ENCODE peak calls at places on chromosomes 7 and 10, in six cellular contexts. K is HepG2, Z is HCT116, J is H1, P is SK-N-SH, R is K562. F is an unnamed sample.

GRCh38 chr10:26555719-26556368 is 117.7 kb downstream of the APBB1IP start:
- DNase-seq in K (peak), Z (no peak), J (no peak), P (no peak), R (no peak), F (peak)

GRCh38 chr10:99523251-99523773 is 9.4 kb upstream of the NKX2-3 start:
- DNase-seq in K (no peak), Z (no peak), J (no peak), P (peak), R (no peak), F (no peak)

GRCh38 chr10:101438881-101439391 is 85.0 kb downstream of the BTRC start:
- DNase-seq in K (no peak), Z (no peak), J (no peak), P (no peak), R (no peak), F (peak)

GRCh38 chr7:52555805-52556204 is 479.6 kb upstream of the POM121L12 start:
- DNase-seq in K (no peak), Z (no peak), J (no peak), P (no peak), R (no peak), F (no peak)

GRCh38 chr7:56287429-56288138 is 171.4 kb upstream of the NUPR2 start:
- DNase-seq in K (no peak), Z (no peak), J (no peak), P (peak), R (no peak), F (peak)

GRCh38 chr7:121366852-121367431 is 29.2 kb downstream of the FAM3C start:
- DNase-seq in K (peak), Z (no peak), J (no peak), P (peak), R (peak), F (peak)

GRCh38 chr7:80087768-80088170 is 46.9 kb upstream of the GNAI1 start:
- DNase-seq in K (no peak), Z (no peak), J (no peak), P (no peak), R (no peak), F (peak)

GRCh38 chr7:80721880-80722595 is 83.6 kb downstream of the CD36 start:
- DNase-seq in K (no peak), Z (peak), J (no peak), P (no peak), R (no peak), F (no peak)

GRCh38 chr10:32987172-32987571 is 29.1 kb upstream of the ITGB1 start:
- DNase-seq in K (no peak), Z (no peak), J (no peak), P (no peak), R (no peak), F (no peak)

GRCh38 chr7:150890853-150891584 is 38.7 kb downstream of the AOC1 start:
- DNase-seq in K (no peak), Z (no peak), J (no peak), P (no peak), R (no peak), F (no peak)

GRCh38 chr7:151631968-151632749 is 112.5 kb upstream of the RHEB start:
- DNase-seq in K (peak), Z (no peak), J (peak), P (peak), R (peak), F (peak)

GRCh38 chr7:5495581-5496375 is 72.1 kb upstream of the TNRC18 start:
- DNase-seq in K (no peak), Z (no peak), J (no peak), P (no peak), R (no peak), F (peak)

GRCh38 chr7:542935-543789 is 23.5 kb upstream of the PDGFA start:
- DNase-seq in K (peak), Z (no peak), J (no peak), P (no peak), R (peak), F (no peak)

GRCh38 chr7:80018941-80019808 is 115.5 kb upstream of the GNAI1 start:
- DNase-seq in K (peak), Z (peak), J (peak), P (peak), R (peak), F (peak)

GRCh38 chr7:81013036-81013435 is 94.2 kb upstream of the SEMA3C start:
- DNase-seq in K (no peak), Z (peak), J (no peak), P (no peak), R (no peak), F (no peak)

GRCh38 chr7:64997927-64998391 is 7.1 kb upstream of the ZNF117 start:
- DNase-seq in K (no peak), Z (no peak), J (no peak), P (no peak), R (no peak), F (no peak)

GRCh38 chr7:30652132-30652531 is 30.1 kb downstream of the CRHR2 start:
- DNase-seq in K (no peak), Z (no peak), J (no peak), P (no peak), R (no peak), F (no peak)

GRCh38 chr10:91378061-91378460 is 32.1 kb upstream of the HECTD2 start:
- DNase-seq in K (no peak), Z (no peak), J (no peak), P (peak), R (no peak), F (no peak)

GRCh38 chr10:75875740-75876139 is 444.3 kb downstream of the LRMDA start:
- DNase-seq in K (no peak), Z (no peak), J (no peak), P (no peak), R (no peak), F (no peak)

GRCh38 chr7:106062521-106062931 is 49.6 kb downstream of the SYPL1 start:
- DNase-seq in K (no peak), Z (no peak), J (no peak), P (no peak), R (no peak), F (no peak)

GRCh38 chr7:107638594-107638993 is 22.0 kb upstream of the SLC26A4 start:
- DNase-seq in K (no peak), Z (no peak), J (no peak), P (no peak), R (no peak), F (no peak)

GRCh38 chr10:69652857-69653199 is 22.8 kb downstream of the FAM241B start:
- DNase-seq in K (no peak), Z (no peak), J (no peak), P (no peak), R (no peak), F (no peak)

GRCh38 chr10:69649771-69650550 is 19.9 kb downstream of the FAM241B start:
- DNase-seq in K (no peak), Z (no peak), J (no peak), P (no peak), R (no peak), F (no peak)

GRCh38 chr10:69651362-69651761 is 21.3 kb downstream of the FAM241B start:
- DNase-seq in K (no peak), Z (no peak), J (no peak), P (no peak), R (no peak), F (no peak)

GRCh38 chr10:69652111-69652856 is 22.2 kb downstream of the FAM241B start:
- DNase-seq in K (no peak), Z (no peak), J (no peak), P (no peak), R (no peak), F (no peak)

GRCh38 chr10:69650589-69651261 is 20.7 kb downstream of the FAM241B start:
- DNase-seq in K (no peak), Z (no peak), J (no peak), P (no peak), R (no peak), F (no peak)
- TF ChIP-seq JUND in K (no peak), Z (no peak), J (no peak), P (no peak), R (no peak), F (no peak)

DNA sequence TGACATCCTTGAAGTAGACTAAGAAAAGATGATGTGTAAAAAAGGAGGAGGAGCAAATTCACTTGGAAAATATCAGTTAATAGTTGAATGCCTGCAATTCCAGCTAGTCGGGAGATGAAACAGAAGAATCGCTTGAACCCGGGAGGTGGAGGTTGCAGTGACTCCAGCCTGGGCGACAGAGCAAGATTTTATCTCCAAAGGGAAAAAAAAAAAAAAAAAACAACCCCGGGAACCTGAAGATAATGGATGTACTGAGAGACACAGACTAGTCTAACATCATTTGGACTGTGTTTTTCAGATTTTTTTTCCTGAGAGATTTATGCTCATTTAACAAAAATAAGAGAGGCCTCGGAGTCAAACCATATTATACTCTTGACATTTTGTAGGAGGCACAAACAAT is 959.3 kb downstream of the PCDH15 start:
- DNase-seq in K (no peak), Z (no peak), J (no peak), P (no peak), R (no peak), F (no peak)
- TF ChIP-seq JUND in K (no peak), Z (no peak), J (no peak), P (no peak), R (no peak), F (no peak)

DNA sequence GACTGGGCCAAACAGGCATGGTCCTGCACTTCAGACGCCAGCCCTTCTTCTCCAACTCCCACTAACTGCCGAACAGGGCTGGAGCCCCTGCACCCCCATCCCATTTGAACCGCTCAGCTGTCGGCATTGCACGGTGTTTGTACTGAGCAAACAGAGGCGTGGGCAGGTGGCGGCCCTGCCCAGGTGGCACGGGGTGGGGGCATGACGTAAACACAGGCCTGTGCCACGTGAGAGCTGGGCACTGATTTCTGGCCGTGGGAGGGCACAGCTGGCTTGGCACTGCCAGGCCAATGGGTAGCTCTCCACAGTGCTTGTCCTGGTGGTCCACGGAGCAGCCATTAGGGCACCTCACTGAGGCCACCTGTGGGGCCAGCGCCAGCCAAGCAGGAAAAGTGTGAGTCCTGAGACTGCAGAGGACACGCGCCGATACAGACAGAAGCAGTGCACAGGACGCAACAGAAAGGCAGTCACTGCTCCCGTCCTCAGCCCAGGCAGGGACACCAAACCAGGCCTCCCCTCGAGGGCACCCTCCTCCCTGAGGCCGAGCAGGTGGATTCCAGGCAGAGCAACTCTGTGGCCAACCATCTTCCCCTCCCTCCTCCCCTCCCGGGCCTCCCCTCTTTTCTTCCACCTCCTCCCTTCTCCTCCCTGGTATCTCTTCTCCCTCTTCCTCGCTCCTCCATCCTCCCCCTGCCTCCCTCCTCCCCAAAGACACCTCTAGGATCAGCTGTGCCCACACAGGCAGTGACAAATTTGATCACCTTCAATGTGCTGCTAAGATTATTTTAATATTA is 258.7 kb downstream of the ELFN1 start:
- DNase-seq in K (no peak), Z (no peak), J (no peak), P (no peak), R (no peak), F (no peak)
- TF ChIP-seq JUND in K (no peak), Z (no peak), J (no peak), P (no peak), R (no peak), F (no peak)

DNA sequence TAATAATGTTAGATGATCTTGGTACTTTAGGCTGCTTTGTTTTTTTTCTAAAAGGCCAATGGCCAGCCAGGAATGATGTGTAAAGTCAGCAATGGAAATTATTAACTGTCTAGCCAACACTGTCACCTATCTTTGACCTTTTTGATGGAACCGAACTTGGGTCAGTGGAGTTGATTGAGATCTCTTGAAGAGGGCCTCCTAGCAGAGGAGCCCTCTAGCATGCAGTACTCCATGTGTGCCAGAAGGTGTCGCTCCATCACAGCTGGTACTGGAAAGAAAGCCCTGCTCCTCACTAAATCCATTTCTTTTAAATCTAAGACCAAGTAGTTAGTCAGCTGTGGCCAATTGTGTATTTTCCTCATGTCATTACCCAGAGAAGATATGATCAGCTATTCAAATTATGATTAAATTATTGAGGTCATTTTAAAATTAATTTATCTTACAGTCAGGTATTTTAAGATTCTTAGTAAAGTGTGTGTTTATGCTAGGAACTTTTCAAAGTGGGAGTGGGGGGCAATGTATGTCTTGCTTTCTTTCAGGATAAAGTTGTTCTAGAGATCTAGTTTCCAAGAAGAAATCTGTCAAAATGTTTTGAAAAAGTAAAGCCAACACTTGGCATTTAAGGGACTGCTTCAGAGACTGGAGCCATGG is 33.1 kb upstream of the CROT start:
- DNase-seq in K (peak), Z (peak), J (peak), P (peak), R (peak), F (peak)
- TF ChIP-seq JUND in K (no peak), Z (no peak), J (no peak), P (no peak), R (no peak), F (no peak)

GRCh38 chr7:112726076-112726475 is 64.1 kb downstream of the TMEM168 start:
- DNase-seq in K (no peak), Z (no peak), J (no peak), P (no peak), R (peak), F (no peak)

GRCh38 chr7:112721395-112721794 is 68.8 kb downstream of the TMEM168 start:
- DNase-seq in K (no peak), Z (no peak), J (no peak), P (no peak), R (no peak), F (no peak)

GRCh38 chr7:112723416-112723815 is 66.8 kb downstream of the TMEM168 start:
- DNase-seq in K (no peak), Z (no peak), J (no peak), P (no peak), R (no peak), F (no peak)
- TF ChIP-seq JUND in K (no peak), Z (no peak), J (no peak), P (no peak), R (no peak), F (no peak)

DNA sequence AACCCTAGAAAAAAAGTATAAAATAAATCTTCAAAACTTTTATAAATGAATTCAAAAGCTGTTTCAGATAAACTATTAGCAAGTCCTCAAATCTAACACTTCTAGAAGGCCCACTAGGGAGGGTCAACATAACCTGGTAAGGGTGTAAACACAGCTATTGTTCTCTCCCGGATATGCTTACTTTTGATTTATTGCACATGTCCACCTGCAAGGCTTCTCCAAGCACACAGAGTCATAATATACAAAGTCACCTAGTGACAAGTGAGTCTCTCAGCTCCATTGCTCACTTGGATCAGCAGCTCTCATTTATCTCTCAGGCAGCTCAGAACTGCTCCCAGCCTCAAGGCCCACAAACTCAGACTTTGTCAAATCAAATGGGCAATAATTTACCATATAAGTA is 44.0 kb upstream of the COL1A2 start:
- DNase-seq in K (no peak), Z (no peak), J (no peak), P (no peak), R (no peak), F (peak)
- TF ChIP-seq JUND in K (no peak), Z (no peak), J (no peak), P (no peak), R (no peak), F (no peak)

DNA sequence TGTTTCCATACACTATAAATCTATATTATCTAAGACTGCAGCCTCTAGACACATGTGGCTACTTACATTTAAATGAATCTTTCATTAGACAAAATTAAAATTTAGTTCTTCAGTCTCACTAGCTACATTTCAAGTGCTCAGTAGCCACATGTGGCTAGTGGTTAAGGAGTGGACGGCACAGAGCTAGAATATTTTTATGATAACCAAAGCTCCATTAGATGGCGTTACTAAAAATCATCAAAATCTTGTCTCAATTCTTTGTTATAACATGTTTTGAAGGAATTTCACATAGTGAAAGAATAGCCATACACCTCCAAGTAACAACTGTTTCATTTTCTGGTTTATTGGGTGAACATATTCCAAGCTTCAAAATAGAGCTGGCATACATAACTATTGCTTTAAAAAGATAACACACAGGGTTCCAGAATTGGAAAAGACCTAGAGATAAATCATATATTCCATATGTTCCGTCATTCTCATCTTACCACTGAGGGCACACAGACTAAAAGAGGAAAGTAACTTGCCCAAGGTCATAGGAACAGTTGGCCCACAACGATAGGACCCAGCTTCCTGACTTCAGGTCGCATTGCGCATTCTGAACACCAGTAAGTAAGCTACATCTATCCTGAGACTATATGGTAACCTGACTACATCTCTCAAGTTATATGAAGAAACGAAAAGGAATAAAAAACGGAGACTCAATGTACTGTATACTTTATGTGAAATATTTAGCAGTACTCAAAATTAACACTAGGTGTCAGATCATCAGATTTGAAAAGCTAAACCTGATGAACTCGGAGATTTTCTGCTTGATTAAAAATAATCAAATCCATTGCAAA is 66.6 kb downstream of the CAV1 start:
- DNase-seq in K (no peak), Z (peak), J (no peak), P (peak), R (peak), F (no peak)
- TF ChIP-seq JUND in K (no peak), Z (no peak), J (no peak), P (no peak), R (no peak), F (no peak)

DNA sequence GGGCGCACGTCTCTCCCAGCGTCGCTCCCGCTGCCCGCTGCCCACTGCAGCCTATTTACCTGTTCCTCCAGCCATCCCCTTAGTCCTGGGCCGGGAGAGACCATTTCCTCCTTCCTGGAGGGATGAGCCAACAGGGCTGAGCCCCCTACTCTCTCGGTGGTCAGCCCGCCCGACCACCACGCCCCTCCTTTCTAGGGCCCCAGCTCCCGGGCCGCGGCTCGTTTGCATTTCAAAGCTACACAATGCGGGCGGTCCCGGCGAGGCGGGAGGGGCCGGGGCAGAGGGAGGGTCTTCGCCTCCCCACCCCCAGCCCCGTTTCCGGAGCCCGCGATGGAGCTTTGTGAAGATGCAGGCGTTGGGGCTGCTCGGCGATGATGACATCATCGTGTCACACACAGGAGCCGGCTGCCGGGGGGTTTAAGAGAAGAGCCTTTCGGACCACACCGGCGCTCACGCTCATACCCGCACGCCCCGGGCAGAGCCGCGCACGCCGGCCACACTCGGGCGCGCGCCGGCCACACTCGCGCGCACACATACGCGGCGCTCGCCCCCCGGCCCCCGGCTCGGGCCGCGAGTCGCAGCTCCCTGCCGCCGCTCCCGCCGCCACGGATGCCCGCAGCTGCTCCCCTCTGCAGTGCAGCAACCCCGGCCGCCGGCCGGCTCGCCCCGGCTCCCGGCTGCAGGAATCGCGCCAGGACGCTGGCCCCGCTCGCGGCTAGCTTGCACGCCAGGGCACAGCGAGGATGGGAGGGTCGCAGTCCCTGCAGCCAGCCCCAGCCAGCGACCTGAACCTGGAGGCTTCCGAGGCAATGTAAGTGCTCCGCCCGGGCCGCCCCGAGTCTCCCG is 107.7 kb upstream of the BTBD16 start:
- DNase-seq in K (no peak), Z (no peak), J (peak), P (peak), R (no peak), F (no peak)
- TF ChIP-seq JUND in K (no peak), Z (no peak), J (peak), P (no peak), R (no peak), F (no peak)

F was measured in T47D.